ENCODE peak calls at places on chromosomes 3 and 15, in five cellular contexts. J, A, W, Y and C are unnamed samples.

GRCh38 chr3:45105855-45106655 is 40.1 kb downstream of the CDCP1 start:
- DNase-seq in J (no peak), A (no peak), W (no peak), Y (no peak), C (peak)

GRCh38 chr15:81038975-81039607 is 38.4 kb downstream of the TLNRD1 start:
- DNase-seq in J (no peak), A (no peak), W (no peak), Y (peak), C (peak)

GRCh38 chr3:38015984-38016383 is 13.5 kb downstream of the PLCD1 start:
- DNase-seq in J (no peak), A (no peak), W (no peak), Y (no peak), C (no peak)

GRCh38 chr3:4994823-4995499 is 15.7 kb downstream of the BHLHE40 start:
- DNase-seq in J (peak), A (no peak), W (no peak), Y (peak), C (peak)

GRCh38 chr15:56813995-56814394 is 80.7 kb upstream of the ZNF280D start:
- DNase-seq in J (no peak), A (no peak), W (no peak), Y (no peak), C (no peak)

GRCh38 chr3:81823086-81823485 is 61.6 kb upstream of the GBE1 start:
- DNase-seq in J (no peak), A (no peak), W (no peak), Y (no peak), C (no peak)

GRCh38 chr3:133277813-133278212 is 122.0 kb upstream of the BFSP2 start:
- DNase-seq in J (no peak), A (no peak), W (no peak), Y (no peak), C (peak)

GRCh38 chr3:194608981-194609380 is 24.2 kb downstream of the TMEM44 start:
- DNase-seq in J (no peak), A (no peak), W (no peak), Y (no peak), C (no peak)

GRCh38 chr15:99099661-99100060 is 5.2 kb upstream of the SYNM start:
- DNase-seq in J (no peak), A (no peak), W (no peak), Y (no peak), C (no peak)

GRCh38 chr3:60240558-60240957 is 1010.7 kb downstream of the FHIT start:
- DNase-seq in J (no peak), A (peak), W (no peak), Y (no peak), C (no peak)

GRCh38 chr15:79179108-79179561 is 88.6 kb upstream of the RASGRF1 start:
- DNase-seq in J (no peak), A (peak), W (no peak), Y (peak), C (peak)

GRCh38 chr3:197730200-197730599 is 6.5 kb downstream of the RUBCN start:
- DNase-seq in J (no peak), A (peak), W (no peak), Y (no peak), C (no peak)

GRCh38 chr3:11498646-11499045 is 145.1 kb downstream of the VGLL4 start:
- DNase-seq in J (no peak), A (no peak), W (no peak), Y (peak), C (peak)

GRCh38 chr3:148748323-148748722 is 50.6 kb downstream of the AGTR1 start:
- DNase-seq in J (peak), A (no peak), W (no peak), Y (no peak), C (no peak)

GRCh38 chr15:58179741-58180381 is 41.7 kb downstream of the AQP9 start:
- DNase-seq in J (no peak), A (no peak), W (no peak), Y (no peak), C (peak)

GRCh38 chr3:119636891-119637611 is 23.3 kb downstream of the POPDC2 start:
- DNase-seq in J (no peak), A (no peak), W (no peak), Y (no peak), C (no peak)

GRCh38 chr15:45604321-45604720 is 17.1 kb downstream of the BLOC1S6 start:
- DNase-seq in J (no peak), A (no peak), W (peak), Y (no peak), C (no peak)

GRCh38 chr3:62604301-62604700 is 231.0 kb upstream of the FEZF2 start:
- DNase-seq in J (no peak), A (no peak), W (no peak), Y (no peak), C (peak)

GRCh38 chr3:169948559-169949371 is 17.8 kb upstream of the SEC62 start:
- DNase-seq in J (no peak), A (no peak), W (peak), Y (no peak), C (no peak)

GRCh38 chr3:115615001-115615447 is 8.3 kb upstream of the GAP43 start:
- DNase-seq in J (no peak), A (peak), W (no peak), Y (peak), C (no peak)

GRCh38 chr15:63318344-63318743 is 40.9 kb downstream of the APH1B start:
- DNase-seq in J (no peak), A (no peak), W (no peak), Y (no peak), C (no peak)

GRCh38 chr15:27410986-27411385 is 440.0 kb downstream of the GABRG3 start:
- DNase-seq in J (no peak), A (no peak), W (no peak), Y (no peak), C (no peak)

GRCh38 chr3:108041253-108041652 is 49.6 kb downstream of the CD47 start:
- DNase-seq in J (no peak), A (no peak), W (no peak), Y (no peak), C (no peak)

GRCh38 chr15:76642671-76643070 is 262.5 kb downstream of the SCAPER start:
- DNase-seq in J (no peak), A (peak), W (no peak), Y (no peak), C (no peak)

GRCh38 chr3:177961784-177962183 is 574.5 kb upstream of the KCNMB2 start:
- DNase-seq in J (no peak), A (no peak), W (no peak), Y (no peak), C (no peak)

GRCh38 chr15:66401130-66402021 is 14.7 kb downstream of the MAP2K1 start:
- DNase-seq in J (no peak), A (peak), W (peak), Y (no peak), C (no peak)
- H3K4me3 ChIP-seq in J (no peak), A (no peak), W (peak), Y (no peak), C (no peak)

DNA sequence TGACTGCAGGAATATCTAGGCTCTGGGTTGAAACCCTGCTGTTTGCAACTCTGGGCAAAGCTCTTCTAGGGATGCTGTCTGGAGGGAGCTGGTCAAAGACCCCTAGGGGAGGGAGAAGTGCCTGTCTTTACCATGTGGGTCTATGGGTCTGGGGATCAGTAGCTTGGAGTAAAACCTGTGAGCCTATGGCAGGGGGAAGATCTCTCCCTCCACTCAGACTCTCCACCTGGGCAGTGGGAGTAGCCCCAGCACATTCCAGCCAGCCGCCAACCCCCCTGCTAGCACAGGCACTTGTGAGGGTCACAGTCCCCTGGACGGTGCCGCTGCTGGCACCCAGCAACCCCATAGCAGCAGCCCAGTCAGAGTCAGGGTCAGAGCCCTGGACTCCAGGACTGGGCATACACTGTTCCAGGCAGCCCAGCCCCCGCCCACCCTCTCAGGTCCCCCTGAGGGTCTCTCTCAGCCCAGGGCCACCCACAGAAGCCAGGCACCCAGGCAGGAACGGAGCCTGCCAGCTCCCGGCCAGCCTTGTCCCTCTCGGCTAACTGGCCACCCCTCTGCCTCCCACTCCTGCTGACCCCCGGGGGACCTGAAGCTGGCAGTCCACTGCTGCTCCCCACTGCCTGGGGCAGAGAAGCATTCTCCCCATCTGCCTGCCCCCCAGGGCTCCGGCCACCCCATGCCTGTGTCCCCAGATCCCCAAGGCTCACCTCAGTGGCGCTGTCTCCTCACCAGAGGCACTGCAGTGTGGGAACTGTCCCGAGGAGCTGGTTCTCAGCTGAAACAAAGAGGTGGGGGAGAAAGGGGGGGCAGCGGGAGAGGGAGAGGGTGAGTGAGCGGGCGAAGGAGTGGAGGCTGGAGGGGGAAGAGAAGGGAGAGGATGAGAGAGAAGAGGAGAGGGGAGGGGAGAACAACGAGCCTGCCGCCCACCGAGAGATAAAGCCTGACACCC is 10.8 kb downstream of the GLYCTK start:
- DNase-seq in J (no peak), A (peak), W (no peak), Y (no peak), C (no peak)
- H3K4me3 ChIP-seq in J (no peak), A (peak), W (no peak), Y (no peak), C (no peak)

DNA sequence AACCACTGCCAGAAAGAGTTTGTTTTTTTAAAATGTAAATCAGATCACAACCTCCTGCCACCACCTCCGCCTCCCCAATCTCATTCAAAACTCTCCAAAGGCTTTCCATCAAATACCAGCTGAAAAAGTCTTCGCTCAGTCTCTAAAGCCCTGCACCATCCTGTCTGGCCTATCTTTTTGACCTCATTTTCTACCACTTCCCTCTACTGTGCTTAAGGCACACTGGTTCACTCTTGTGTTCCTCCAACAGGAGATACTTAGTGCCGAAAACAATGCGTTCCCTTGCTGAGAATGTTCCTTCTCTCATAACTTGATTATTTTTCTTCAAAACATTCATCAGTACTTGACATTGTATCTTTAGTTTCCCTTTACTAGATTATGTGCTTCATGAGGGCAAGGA is 3.5 kb downstream of the BTBD1 start:
- DNase-seq in J (no peak), A (no peak), W (peak), Y (no peak), C (no peak)
- H3K4me3 ChIP-seq in J (peak), A (peak), W (peak), Y (no peak), C (no peak)

DNA sequence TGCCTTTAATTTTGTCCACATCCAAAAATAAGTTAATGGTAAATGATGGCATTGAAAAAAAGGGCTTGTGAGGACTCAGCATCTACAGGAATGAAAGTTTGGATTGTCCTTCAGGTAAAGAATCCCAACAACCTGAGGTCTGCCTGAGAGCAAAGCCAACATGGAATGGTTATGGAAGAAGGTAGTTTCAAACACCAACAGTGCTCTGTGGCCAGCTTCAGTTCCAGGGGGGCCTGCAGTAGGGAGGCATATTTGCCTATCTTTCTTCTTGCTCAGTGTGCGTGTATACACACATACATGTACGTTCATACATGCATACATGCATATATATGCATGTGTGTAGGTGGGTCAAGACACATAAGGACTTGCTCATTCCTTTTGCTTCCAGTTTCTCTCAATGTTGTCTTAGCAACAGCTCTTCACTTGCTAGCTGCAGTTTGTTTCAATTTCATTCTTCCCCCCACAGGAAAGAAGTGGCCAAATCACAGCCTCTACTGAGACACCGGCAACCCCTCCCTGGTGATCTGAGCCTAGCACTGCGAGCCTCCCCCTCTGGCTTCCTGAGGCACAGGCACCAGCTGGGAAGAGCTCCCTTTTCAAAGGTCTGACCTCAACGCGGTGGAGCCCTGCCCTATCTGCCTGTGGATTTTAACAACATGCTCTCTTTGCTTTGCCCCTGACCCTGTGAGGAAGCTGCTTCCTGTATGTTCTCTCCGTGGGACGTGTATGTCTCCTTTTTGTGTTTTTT is 146.2 kb downstream of the KLF13 start:
- DNase-seq in J (no peak), A (no peak), W (peak), Y (no peak), C (peak)
- H3K4me3 ChIP-seq in J (no peak), A (no peak), W (no peak), Y (no peak), C (no peak)

GRCh38 chr3:14957163-14957562 is 9.8 kb downstream of the NR2C2 start:
- DNase-seq in J (no peak), A (no peak), W (no peak), Y (no peak), C (no peak)

GRCh38 chr3:14959358-14959943 is 12.1 kb downstream of the NR2C2 start:
- DNase-seq in J (no peak), A (no peak), W (no peak), Y (no peak), C (no peak)

GRCh38 chr3:14962762-14963161 is 15.4 kb downstream of the NR2C2 start:
- DNase-seq in J (no peak), A (no peak), W (no peak), Y (no peak), C (no peak)

DNA sequence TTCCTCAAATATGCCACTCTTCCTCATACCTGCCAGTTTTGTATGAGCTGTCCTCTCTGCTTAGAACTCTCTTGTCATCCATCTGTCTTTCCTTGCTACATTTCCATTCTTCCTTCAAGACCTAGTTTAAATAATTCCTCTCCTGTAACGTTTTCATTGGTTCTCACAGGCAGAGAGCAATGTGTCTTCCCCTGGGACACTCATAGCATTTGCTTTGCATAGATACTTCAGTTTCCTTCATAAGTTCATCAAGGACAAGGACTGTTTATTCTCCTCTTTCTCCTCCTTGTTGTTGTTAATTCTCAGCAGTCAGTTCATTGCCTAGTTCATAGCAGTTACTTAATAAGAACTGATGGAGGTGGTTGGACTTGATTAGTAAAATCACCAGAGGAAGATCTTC is 10.6 kb downstream of the NR2C2 start:
- DNase-seq in J (no peak), A (no peak), W (peak), Y (no peak), C (no peak)
- H3K4me3 ChIP-seq in J (no peak), A (no peak), W (no peak), Y (no peak), C (no peak)

GRCh38 chr15:52019394-52020252 is 604 bp downstream of the MAPK6 start:
- DNase-seq in J (peak), A (peak), W (peak), Y (peak), C (peak)

GRCh38 chr15:52018693-52019393 is at the start of gene MAPK6:
- DNase-seq in J (peak), A (peak), W (peak), Y (peak), C (peak)

GRCh38 chr15:52020253-52021085 is 1.4 kb downstream of the MAPK6 start:
- DNase-seq in J (no peak), A (no peak), W (peak), Y (no peak), C (peak)

GRCh38 chr15:52021128-52021671 is 2.2 kb downstream of the MAPK6 start:
- DNase-seq in J (no peak), A (peak), W (peak), Y (peak), C (peak)

DNA sequence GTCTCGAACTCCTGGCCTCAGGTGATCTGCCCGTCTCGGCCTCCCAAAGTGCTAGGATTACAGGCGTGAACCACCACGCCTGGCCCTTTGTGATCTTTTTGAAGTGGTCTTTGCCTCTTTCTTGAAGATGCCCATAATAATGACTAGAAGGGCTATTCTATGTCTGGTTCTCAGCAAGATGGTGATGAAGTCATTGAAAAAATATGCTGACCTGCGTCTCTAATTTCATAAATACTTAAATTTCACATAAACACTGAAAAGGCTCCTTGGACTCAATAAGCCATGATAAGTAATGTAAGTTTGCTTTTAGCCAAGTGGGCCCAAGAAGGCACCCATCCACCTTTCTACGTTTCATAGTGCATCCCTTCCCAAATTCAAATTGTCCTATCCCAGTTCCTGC is 775 bp upstream of the MAPK6 start:
- DNase-seq in J (no peak), A (no peak), W (no peak), Y (no peak), C (no peak)
- H3K4me3 ChIP-seq in J (peak), A (peak), W (peak), Y (peak), C (no peak)

DNA sequence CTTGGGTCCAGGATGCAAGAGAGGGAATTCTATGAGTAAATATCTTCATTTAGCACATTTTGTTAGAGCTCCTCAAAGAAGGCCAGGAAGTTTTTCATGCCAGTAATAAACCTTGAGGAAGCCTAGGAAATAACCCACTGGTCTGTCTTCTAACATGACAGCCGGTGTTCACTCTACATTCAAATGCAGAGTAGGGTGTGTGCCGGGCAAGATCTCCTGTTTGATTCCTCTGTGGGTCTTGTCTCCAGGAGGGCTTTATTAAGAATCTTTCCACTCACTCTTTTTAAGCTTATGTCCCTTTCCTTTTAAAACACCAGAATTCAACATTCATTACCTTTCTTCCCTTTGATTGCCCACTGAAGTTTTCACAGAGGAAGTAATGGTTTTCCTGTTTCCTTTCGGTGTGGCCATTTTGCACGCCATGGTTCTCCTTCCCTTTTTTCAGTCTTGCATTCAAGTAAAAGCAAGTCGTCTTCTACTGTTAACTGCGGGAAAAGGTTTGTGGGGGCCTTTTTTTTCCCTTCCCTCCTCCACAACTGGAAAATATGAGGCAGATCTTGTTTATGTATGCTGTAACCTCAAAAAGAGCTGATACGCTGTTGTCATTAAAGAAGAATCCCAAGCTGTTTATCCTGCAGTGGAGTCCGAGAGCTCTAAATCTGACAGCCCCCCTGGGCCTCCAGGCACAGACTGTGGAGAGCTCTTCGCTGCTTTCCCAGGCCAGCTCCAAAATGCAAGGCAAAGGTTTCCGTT is 40.6 kb downstream of the FILIP1L start:
- DNase-seq in J (no peak), A (peak), W (no peak), Y (no peak), C (no peak)
- H3K4me3 ChIP-seq in J (no peak), A (peak), W (no peak), Y (no peak), C (no peak)

DNA sequence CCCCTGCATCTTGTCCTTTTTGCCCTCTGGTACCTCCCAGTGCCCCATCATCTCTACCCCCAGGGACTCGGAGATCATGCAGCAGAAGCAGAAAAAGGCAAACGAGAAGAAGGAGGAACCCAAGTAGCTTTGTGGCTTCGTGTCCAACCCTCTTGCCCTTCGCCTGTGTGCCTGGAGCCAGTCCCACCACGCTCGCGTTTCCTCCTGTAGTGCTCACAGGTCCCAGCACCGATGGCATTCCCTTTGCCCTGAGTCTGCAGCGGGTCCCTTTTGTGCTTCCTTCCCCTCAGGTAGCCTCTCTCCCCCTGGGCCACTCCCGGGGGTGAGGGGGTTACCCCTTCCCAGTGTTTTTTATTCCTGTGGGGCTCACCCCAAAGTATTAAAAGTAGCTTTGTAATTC is 1.5 kb downstream of the SERF2 start:
- DNase-seq in J (no peak), A (no peak), W (no peak), Y (no peak), C (no peak)
- H3K4me3 ChIP-seq in J (peak), A (peak), W (peak), Y (peak), C (peak)

GRCh38 chr15:60395276-60396011 is 2.3 kb downstream of the ANXA2 start:
- DNase-seq in J (no peak), A (no peak), W (no peak), Y (no peak), C (no peak)
- H3K4me3 ChIP-seq in J (no peak), A (no peak), W (no peak), Y (no peak), C (peak)